ENCODE peak calls at places on chromosomes 2 and 18, in six cellular contexts. Y, E, W, V, Z and K are unnamed samples.

GRCh38 chr18:50659091-50660003 is 99.5 kb downstream of the MAPK4 start:
- DNase-seq in Y (no peak), E (no peak), W (no peak), V (no peak), Z (no peak), K (no peak)

GRCh38 chr2:156437272-156437671 is 1.1 kb downstream of the GPD2 start:
- DNase-seq in Y (no peak), E (no peak), W (no peak), V (no peak), Z (peak), K (no peak)

GRCh38 chr2:42834161-42834560 is 41.8 kb upstream of the HAAO start:
- DNase-seq in Y (no peak), E (no peak), W (no peak), V (no peak), Z (no peak), K (no peak)

GRCh38 chr2:111659361-111660281 is 224.4 kb downstream of the ANAPC1 start:
- DNase-seq in Y (no peak), E (no peak), W (no peak), V (no peak), Z (peak), K (no peak)

GRCh38 chr18:13316066-13316465 is 97.5 kb downstream of the LDLRAD4 start:
- DNase-seq in Y (no peak), E (no peak), W (no peak), V (no peak), Z (no peak), K (no peak)

GRCh38 chr2:63064197-63064596 is 13.6 kb downstream of the OTX1 start:
- DNase-seq in Y (no peak), E (no peak), W (no peak), V (no peak), Z (no peak), K (no peak)

GRCh38 chr2:96114903-96115581 is 1.3 kb downstream of the ADRA2B start:
- DNase-seq in Y (peak), E (no peak), W (no peak), V (no peak), Z (peak), K (peak)

GRCh38 chr2:164811826-164812225 is 29.8 kb downstream of the COBLL1 start:
- DNase-seq in Y (no peak), E (no peak), W (no peak), V (no peak), Z (no peak), K (no peak)

GRCh38 chr2:160308915-160309314 is 108.8 kb upstream of the ITGB6 start:
- DNase-seq in Y (no peak), E (no peak), W (no peak), V (no peak), Z (no peak), K (no peak)

GRCh38 chr2:26606847-26607190 is 34.3 kb downstream of the CIB4 start:
- DNase-seq in Y (no peak), E (no peak), W (peak), V (no peak), Z (no peak), K (peak)

GRCh38 chr18:61892683-61893303 is at the start of gene RNF152:
- DNase-seq in Y (peak), E (peak), W (peak), V (peak), Z (peak), K (peak)

GRCh38 chr2:167826906-167827305 is 420.5 kb downstream of the STK39 start:
- DNase-seq in Y (no peak), E (no peak), W (no peak), V (no peak), Z (no peak), K (no peak)

GRCh38 chr2:10501521-10501961 is 53.4 kb upstream of the ODC1 start:
- DNase-seq in Y (no peak), E (no peak), W (no peak), V (no peak), Z (no peak), K (peak)

GRCh38 chr18:64095056-64095455 is 53.8 kb downstream of the LINC00305 start:
- DNase-seq in Y (no peak), E (no peak), W (no peak), V (no peak), Z (no peak), K (no peak)

GRCh38 chr2:7703523-7704144 is 786.4 kb downstream of the RNF144A start:
- DNase-seq in Y (no peak), E (no peak), W (no peak), V (peak), Z (no peak), K (no peak)

GRCh38 chr2:119428488-119429224 is 3.0 kb upstream of the TMEM37 start:
- DNase-seq in Y (no peak), E (no peak), W (no peak), V (no peak), Z (no peak), K (peak)

GRCh38 chr2:106269591-106270291 is 75.6 kb upstream of the UXS1 start:
- DNase-seq in Y (peak), E (peak), W (peak), V (no peak), Z (peak), K (peak)

GRCh38 chr2:241803387-241804325 is 5.3 kb upstream of the NEU4 start:
- DNase-seq in Y (peak), E (peak), W (peak), V (no peak), Z (peak), K (peak)

GRCh38 chr2:132581917-132582316 is 88.1 kb downstream of the LYPD1 start:
- DNase-seq in Y (no peak), E (no peak), W (no peak), V (no peak), Z (no peak), K (no peak)

GRCh38 chr18:61308795-61309393 is 24.3 kb upstream of the CDH20 start:
- DNase-seq in Y (no peak), E (no peak), W (no peak), V (no peak), Z (no peak), K (no peak)

GRCh38 chr18:60684843-60685513 is 312.4 kb upstream of the MC4R start:
- DNase-seq in Y (no peak), E (no peak), W (no peak), V (peak), Z (no peak), K (no peak)

GRCh38 chr2:207807516-207807915 is 37.8 kb upstream of the FZD5 start:
- DNase-seq in Y (no peak), E (no peak), W (no peak), V (no peak), Z (no peak), K (no peak)

GRCh38 chr2:121475811-121476571 is 54.7 kb upstream of the RNU4ATAC start:
- DNase-seq in Y (no peak), E (no peak), W (no peak), V (no peak), Z (no peak), K (no peak)

GRCh38 chr2:209946539-209946938 is 55.9 kb upstream of the RPE start:
- DNase-seq in Y (no peak), E (no peak), W (no peak), V (no peak), Z (no peak), K (no peak)

GRCh38 chr18:23547806-23548205 is 38.5 kb downstream of the NPC1 start:
- DNase-seq in Y (no peak), E (no peak), W (no peak), V (no peak), Z (no peak), K (no peak)

GRCh38 chr2:232592687-232593407 is 40.6 kb upstream of the EFHD1 start:
- DNase-seq in Y (no peak), E (no peak), W (no peak), V (no peak), Z (no peak), K (no peak)